ENCODE peak calls at places on chromosome 5, in six cellular contexts. One of them, this sample, is unnamed.

GRCh38 chr5:7015586-7016256 is 302.5 kb downstream of the TENT4A start:
- DNase-seq in T-cell: no peak
- DNase-seq in SW 1271: no peak
- DNase-seq in WTC11: peak; percentile 57
- DNase-seq in ACHN: no peak
- DNase-seq in dermis microvascular lymphatic vessel endothelial cell: no peak
- DNase-seq in this sample: no peak

GRCh38 chr5:108146222-108146621 is 235.7 kb downstream of the FBXL17 start:
- DNase-seq in T-cell: no peak
- DNase-seq in SW 1271: no peak
- DNase-seq in WTC11: no peak
- DNase-seq in ACHN: no peak
- DNase-seq in dermis microvascular lymphatic vessel endothelial cell: no peak
- DNase-seq in this sample: no peak

GRCh38 chr5:145658435-145658834 is 176.7 kb downstream of the PRELID2 start:
- DNase-seq in T-cell: no peak
- DNase-seq in SW 1271: no peak
- DNase-seq in WTC11: no peak
- DNase-seq in ACHN: no peak
- DNase-seq in dermis microvascular lymphatic vessel endothelial cell: no peak
- DNase-seq in this sample: no peak

GRCh38 chr5:150671509-150672236 is 10.6 kb downstream of the MYOZ3 start:
- DNase-seq in T-cell: no peak
- DNase-seq in SW 1271: no peak
- DNase-seq in WTC11: peak; percentile 67
- DNase-seq in ACHN: no peak
- DNase-seq in dermis microvascular lymphatic vessel endothelial cell: no peak
- DNase-seq in this sample: no peak

GRCh38 chr5:107577551-107577950 is 93.2 kb downstream of the EFNA5 start:
- DNase-seq in T-cell: no peak
- DNase-seq in SW 1271: no peak
- DNase-seq in WTC11: no peak
- DNase-seq in ACHN: no peak
- DNase-seq in dermis microvascular lymphatic vessel endothelial cell: no peak
- DNase-seq in this sample: no peak

GRCh38 chr5:79771387-79771786 is 81.8 kb downstream of the CMYA5 start:
- DNase-seq in T-cell: no peak
- DNase-seq in SW 1271: no peak
- DNase-seq in WTC11: no peak
- DNase-seq in ACHN: no peak
- DNase-seq in dermis microvascular lymphatic vessel endothelial cell: no peak
- DNase-seq in this sample: no peak

GRCh38 chr5:172728481-172729241 is 42.3 kb downstream of the DUSP1 start:
- DNase-seq in T-cell: no peak
- DNase-seq in SW 1271: no peak
- DNase-seq in WTC11: no peak
- DNase-seq in ACHN: no peak
- DNase-seq in dermis microvascular lymphatic vessel endothelial cell: no peak
- DNase-seq in this sample: no peak

GRCh38 chr5:43294226-43294625 is 19.0 kb downstream of the HMGCS1 start:
- DNase-seq in T-cell: no peak
- DNase-seq in SW 1271: peak; percentile 12
- DNase-seq in WTC11: no peak
- DNase-seq in ACHN: peak; percentile 9
- DNase-seq in dermis microvascular lymphatic vessel endothelial cell: no peak
- DNase-seq in this sample: peak; percentile 26

GRCh38 chr5:176675676-176676360 is 28.5 kb downstream of the TSPAN17 start:
- DNase-seq in T-cell: no peak
- DNase-seq in SW 1271: peak; percentile 63
- DNase-seq in WTC11: peak; percentile 72
- DNase-seq in ACHN: peak; percentile 31
- DNase-seq in dermis microvascular lymphatic vessel endothelial cell: no peak
- DNase-seq in this sample: peak; percentile 17

GRCh38 chr5:127492854-127493738 is 24.3 kb upstream of the PRRC1 start:
- DNase-seq in T-cell: no peak
- DNase-seq in SW 1271: peak; percentile 90
- DNase-seq in WTC11: no peak
- DNase-seq in ACHN: peak; percentile 36
- DNase-seq in dermis microvascular lymphatic vessel endothelial cell: peak; percentile 50
- DNase-seq in this sample: peak; percentile 60

GRCh38 chr5:6525910-6526309 is 77.3 kb downstream of the UBE2QL1 start:
- DNase-seq in T-cell: no peak
- DNase-seq in SW 1271: peak; percentile 26
- DNase-seq in WTC11: peak; percentile 47
- DNase-seq in ACHN: peak; percentile 24
- DNase-seq in dermis microvascular lymphatic vessel endothelial cell: peak; percentile 30
- DNase-seq in this sample: peak; percentile 40

GRCh38 chr5:177343777-177344176 is 7.7 kb downstream of the LMAN2 start:
- DNase-seq in T-cell: no peak
- DNase-seq in SW 1271: no peak
- DNase-seq in WTC11: no peak
- DNase-seq in ACHN: no peak
- DNase-seq in dermis microvascular lymphatic vessel endothelial cell: no peak
- DNase-seq in this sample: no peak

GRCh38 chr5:176180781-176181180 is 57.4 kb upstream of the SIMC1 start:
- DNase-seq in T-cell: no peak
- DNase-seq in SW 1271: no peak
- DNase-seq in WTC11: no peak
- DNase-seq in ACHN: no peak
- DNase-seq in dermis microvascular lymphatic vessel endothelial cell: no peak
- DNase-seq in this sample: no peak

GRCh38 chr5:177402271-177403043 is 2.0 kb upstream of the PFN3 start:
- DNase-seq in T-cell: peak; percentile 58
- DNase-seq in SW 1271: peak; percentile 79
- DNase-seq in WTC11: peak; percentile 90
- DNase-seq in ACHN: peak; percentile 84
- DNase-seq in dermis microvascular lymphatic vessel endothelial cell: peak; percentile 32
- DNase-seq in this sample: peak; percentile 64

GRCh38 chr5:127296321-127296720 is 5.7 kb downstream of the MEGF10 start:
- DNase-seq in T-cell: no peak
- DNase-seq in SW 1271: peak; percentile 55
- DNase-seq in WTC11: no peak
- DNase-seq in ACHN: no peak
- DNase-seq in dermis microvascular lymphatic vessel endothelial cell: peak; percentile 60
- DNase-seq in this sample: peak; percentile 69

GRCh38 chr5:124262443-124262842 is 484.0 kb downstream of the ZNF608 start:
- DNase-seq in T-cell: no peak
- DNase-seq in SW 1271: no peak
- DNase-seq in WTC11: no peak
- DNase-seq in ACHN: no peak
- DNase-seq in dermis microvascular lymphatic vessel endothelial cell: no peak
- DNase-seq in this sample: no peak

GRCh38 chr5:157561105-157561504 is 14.5 kb downstream of the ADAM19 start:
- DNase-seq in T-cell: no peak
- DNase-seq in SW 1271: no peak
- DNase-seq in WTC11: no peak
- DNase-seq in ACHN: no peak
- DNase-seq in dermis microvascular lymphatic vessel endothelial cell: no peak
- DNase-seq in this sample: no peak

GRCh38 chr5:99034336-99034735 is 105.5 kb upstream of the CHD1 start:
- DNase-seq in T-cell: no peak
- DNase-seq in SW 1271: no peak
- DNase-seq in WTC11: no peak
- DNase-seq in ACHN: no peak
- DNase-seq in dermis microvascular lymphatic vessel endothelial cell: peak; percentile 36
- DNase-seq in this sample: no peak

GRCh38 chr5:100840364-100840763 is 62.7 kb downstream of the ST8SIA4 start:
- DNase-seq in T-cell: no peak
- DNase-seq in SW 1271: peak; percentile 9
- DNase-seq in WTC11: no peak
- DNase-seq in ACHN: peak; percentile 58
- DNase-seq in dermis microvascular lymphatic vessel endothelial cell: peak; percentile 52
- DNase-seq in this sample: no peak

GRCh38 chr5:134458234-134458633 is 46.6 kb upstream of the CDKN2AIPNL start:
- DNase-seq in T-cell: no peak
- DNase-seq in SW 1271: no peak
- DNase-seq in WTC11: no peak
- DNase-seq in ACHN: peak; percentile 36
- DNase-seq in dermis microvascular lymphatic vessel endothelial cell: no peak
- DNase-seq in this sample: peak; percentile 53

GRCh38 chr5:154505567-154505966 is 27.5 kb upstream of the HAND1 start:
- DNase-seq in T-cell: no peak
- DNase-seq in SW 1271: no peak
- DNase-seq in WTC11: peak; percentile 36
- DNase-seq in ACHN: no peak
- DNase-seq in dermis microvascular lymphatic vessel endothelial cell: no peak
- DNase-seq in this sample: no peak

GRCh38 chr5:177472460-177473441 is 683 bp downstream of the DBN1 start:
- DNase-seq in T-cell: peak; percentile 41
- DNase-seq in SW 1271: no peak
- DNase-seq in WTC11: peak; percentile 53
- DNase-seq in ACHN: no peak
- DNase-seq in dermis microvascular lymphatic vessel endothelial cell: peak; percentile 57
- DNase-seq in this sample: peak; percentile 31

GRCh38 chr5:169176686-169177430 is 124.1 kb downstream of the SLIT3 start:
- DNase-seq in T-cell: no peak
- DNase-seq in SW 1271: no peak
- DNase-seq in WTC11: no peak
- DNase-seq in ACHN: no peak
- DNase-seq in dermis microvascular lymphatic vessel endothelial cell: no peak
- DNase-seq in this sample: no peak

GRCh38 chr5:91797581-91797980 is 414.5 kb upstream of the ARRDC3 start:
- DNase-seq in T-cell: no peak
- DNase-seq in SW 1271: no peak
- DNase-seq in WTC11: no peak
- DNase-seq in ACHN: no peak
- DNase-seq in dermis microvascular lymphatic vessel endothelial cell: no peak
- DNase-seq in this sample: no peak